ENCODE peak calls at places on chromosomes 16 and 17, in four cellular contexts. O, Y, A and L are unnamed samples.
A peak's percentile ranks its signal among the peaks of the same experiment; 100 is the strongest.

GRCh38 chr16:4200000-4200780 is 41.7 kb downstream of the SRL start:
- DNase-seq in A (no peak), Y (peak; percentile 61), O (peak; percentile 51), L (peak; percentile 72)

GRCh38 chr16:17272716-17273115 is 198.0 kb downstream of the XYLT1 start:
- DNase-seq in O (no peak), A (no peak), Y (no peak), L (no peak)

GRCh38 chr17:44038604-44039007 is 23.8 kb upstream of the TMEM101 start:
- DNase-seq in O (peak; percentile 23), Y (no peak), A (no peak), L (no peak)

GRCh38 chr17:32541640-32542039 is 54.8 kb downstream of the CDK5R1 start:
- DNase-seq in O (no peak), A (no peak), Y (no peak), L (peak; percentile 71)

GRCh38 chr16:1281517-1281916 is 25.6 kb downstream of the TPSD1 start:
- DNase-seq in Y (no peak), A (no peak), O (no peak), L (peak; percentile 44)

GRCh38 chr17:61294777-61295176 is 104.9 kb upstream of the TBX2 start:
- DNase-seq in A (peak; percentile 54), Y (peak; percentile 40), O (peak; percentile 48), L (no peak)

GRCh38 chr17:12789075-12789975 is at the start of gene ARHGAP44:
- DNase-seq in O (peak; percentile 28), A (peak; percentile 9), Y (peak; percentile 63), L (peak; percentile 89)

GRCh38 chr17:39671651-39672521 is 3.6 kb downstream of the PNMT start:
- DNase-seq in Y (peak; percentile 25), O (peak; percentile 15), A (no peak), L (peak; percentile 97)

GRCh38 chr17:68197091-68197996 is 50.5 kb upstream of the AMZ2 start:
- DNase-seq in Y (no peak), A (no peak), O (no peak), L (peak; percentile 80)

GRCh38 chr17:67520916-67521772 is 144.1 kb downstream of the PITPNC1 start:
- DNase-seq in A (no peak), O (no peak), Y (no peak), L (no peak)

GRCh38 chr17:83178533-83179201 is 99.3 kb downstream of the METRNL start:
- DNase-seq in Y (no peak), A (no peak), O (no peak), L (no peak)

GRCh38 chr17:4941027-4941610 is 1.1 kb downstream of the RNF167 start:
- DNase-seq in A (no peak), Y (no peak), O (no peak), L (no peak)

DNA sequence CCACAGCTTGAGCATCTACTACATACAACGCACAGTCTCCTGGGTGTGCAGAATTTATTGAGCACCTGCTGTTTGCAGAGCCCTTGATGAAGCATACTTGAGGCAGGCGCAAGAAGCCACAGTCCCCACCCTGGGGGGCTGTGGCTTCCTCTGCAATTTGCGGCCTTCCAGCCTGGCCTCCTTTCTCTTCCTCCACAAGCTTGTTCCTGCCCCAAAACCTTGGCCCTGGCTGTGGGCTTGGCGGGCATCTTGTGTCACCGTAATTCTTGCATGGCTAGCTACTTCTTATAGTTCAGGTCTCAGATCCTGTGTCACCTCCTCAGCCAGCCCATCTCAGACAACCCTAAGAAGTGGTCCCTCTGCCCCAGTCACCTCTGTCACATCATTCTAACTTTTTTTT is 43.9 kb upstream of the POLR3E start:
- DNase-seq in O (no peak), Y (no peak), A (no peak), L (no peak)
- H3K36me3 ChIP-seq in O (peaks cover 34% of the 10 kb centered on the region), Y (peaks cover 87% of the 10 kb centered on the region), A (peaks cover 4% of the 10 kb centered on the region), L (peaks cover 19% of the 10 kb centered on the region)

GRCh38 chr16:30186444-30186781 is 3.0 kb downstream of the CORO1A start:
- DNase-seq in O (no peak), Y (no peak), A (no peak), L (peak; percentile 6)
- H3K4me3 ChIP-seq in O (no peak overlapping the region), Y (no peak overlapping the region), A (no peak overlapping the region), L (no peak overlapping the region)

GRCh38 chr17:63682441-63682840 is 17.5 kb downstream of the LIMD2 start:
- DNase-seq in Y (no peak), A (no peak), O (no peak), L (no peak)

GRCh38 chr17:63679214-63679613 is 20.7 kb downstream of the LIMD2 start:
- DNase-seq in A (no peak), O (no peak), Y (no peak), L (peak; percentile 67)

GRCh38 chr17:63681530-63681929 is 18.4 kb downstream of the LIMD2 start:
- DNase-seq in O (no peak), A (no peak), Y (peak; percentile 53), L (peak; percentile 46)

GRCh38 chr17:63682981-63683380 is 16.9 kb downstream of the LIMD2 start:
- DNase-seq in Y (no peak), O (no peak), A (no peak), L (no peak)

GRCh38 chr17:63680700-63681099 is 19.2 kb downstream of the LIMD2 start:
- DNase-seq in Y (no peak), A (no peak), O (no peak), L (no peak)
- H3K36me3 ChIP-seq in Y (peaks cover 17% of the 10 kb centered on the region), A (no peaks in the 10 kb centered on the region), O (peaks cover 4% of the 10 kb centered on the region), L (peaks cover 1% of the 10 kb centered on the region)

GRCh38 chr16:11346700-11347319 is 1.6 kb downstream of the RMI2 start:
- DNase-seq in A (no peak), Y (no peak), O (no peak), L (no peak)
- H3K4me3 ChIP-seq in A (no peak overlapping the region), Y (no peak overlapping the region), O (no peak overlapping the region), L (no peak overlapping the region)